ENCODE peak calls at places on chromosomes 7 and 10, in four cellular contexts. G is kidney, U is aorta, W is mammary epithelial cell. T is an unnamed sample.

GRCh38 chr10:104089621-104090020 is 3.9 kb upstream of the COL17A1 start:
- DNase-seq in G (no peak), U (no peak), W (peak; percentile 60), T (no peak)

GRCh38 chr7:117323877-117324699 is 1.2 kb upstream of the WNT2 start:
- DNase-seq in G (peak; percentile 80), U (peak; percentile 68), W (peak; percentile 25), T (no peak)

GRCh38 chr10:77872151-77872946 is 54.2 kb downstream of the DLG5 start:
- DNase-seq in G (no peak), U (no peak), W (no peak), T (no peak)

GRCh38 chr10:97882142-97883091 is 32.8 kb downstream of the GOLGA7B start:
- DNase-seq in G (peak; percentile 92), U (peak; percentile 85), W (peak; percentile 100), T (peak; percentile 92)

GRCh38 chr7:104230606-104231005 is 22.8 kb upstream of the ORC5 start:
- DNase-seq in G (no peak), U (no peak), W (no peak), T (no peak)

GRCh38 chr10:29023678-29024077 is 265.2 kb upstream of the LYZL1 start:
- DNase-seq in G (no peak), U (no peak), W (peak; percentile 2), T (no peak)

GRCh38 chr10:88831709-88832108 is 19.9 kb downstream of the ANKRD22 start:
- DNase-seq in G (no peak), U (no peak), W (no peak), T (no peak)

GRCh38 chr10:51629969-51630617 is 69.3 kb downstream of the CSTF2T start:
- DNase-seq in G (no peak), U (no peak), W (no peak), T (no peak)

GRCh38 chr7:106732045-106732444 is 71.1 kb upstream of the CCDC71L start:
- DNase-seq in G (no peak), U (no peak), W (no peak), T (no peak)

GRCh38 chr7:23520582-23520981 is 11.2 kb downstream of the TRA2A start:
- DNase-seq in G (no peak), U (no peak), W (no peak), T (no peak)

GRCh38 chr10:97771055-97771811 is 566 bp downstream of the SFRP5 start:
- DNase-seq in G (no peak), U (no peak), W (peak; percentile 55), T (no peak)

GRCh38 chr7:19107392-19108147 is 9.9 kb downstream of the TWIST1 start:
- DNase-seq in G (no peak), U (peak; percentile 52), W (peak; percentile 21), T (no peak)
- H3K27ac ChIP-seq in G (no peak overlapping the region), U (no peak overlapping the region), W (no peak overlapping the region), T (no peak overlapping the region)

GRCh38 chr7:136036336-136036735 is 59.2 kb upstream of the MTPN start:
- DNase-seq in G (no peak), U (no peak), W (no peak), T (no peak)

GRCh38 chr7:136030330-136030729 is 53.2 kb upstream of the MTPN start:
- DNase-seq in G (no peak), U (no peak), W (no peak), T (no peak)

GRCh38 chr7:136030867-136031318 is 53.7 kb upstream of the MTPN start:
- DNase-seq in G (no peak), U (no peak), W (peak; percentile 66), T (peak; percentile 69)

GRCh38 chr7:136033413-136034031 is 56.4 kb upstream of the MTPN start:
- DNase-seq in G (peak; percentile 88), U (no peak), W (no peak), T (no peak)

DNA sequence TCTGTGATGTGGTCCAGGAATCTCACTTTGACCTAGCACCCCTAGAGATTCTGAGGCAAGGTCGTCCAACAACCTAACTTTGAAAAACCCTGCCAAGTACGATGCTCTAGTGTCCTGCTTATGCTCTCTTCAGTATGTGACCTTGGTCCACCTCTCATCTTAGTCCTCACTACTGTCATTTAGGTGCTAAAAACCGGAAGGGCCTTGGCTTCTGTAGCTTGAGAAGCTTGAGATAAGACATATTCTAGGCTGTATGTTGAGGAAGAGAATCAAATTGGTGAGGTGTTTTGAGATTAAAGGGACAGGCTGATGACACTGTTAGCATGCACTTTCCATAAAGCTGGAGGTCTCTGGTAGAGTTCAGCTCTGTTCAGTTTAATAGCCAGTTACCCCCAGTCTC is 57.0 kb upstream of the MTPN start:
- DNase-seq in G (no peak), U (no peak), W (no peak), T (no peak)
- H3K27ac ChIP-seq in G (no peak overlapping the region), U (no peak overlapping the region), W (no peak overlapping the region), T (no peak overlapping the region)

GRCh38 chr7:143210541-143210940 is 11.3 kb upstream of the TAS2R40 start:
- DNase-seq in G (no peak), U (no peak), W (no peak), T (no peak)

GRCh38 chr7:143202161-143202560 is 18.9 kb downstream of the TAS2R39 start:
- DNase-seq in G (no peak), U (no peak), W (no peak), T (no peak)

DNA sequence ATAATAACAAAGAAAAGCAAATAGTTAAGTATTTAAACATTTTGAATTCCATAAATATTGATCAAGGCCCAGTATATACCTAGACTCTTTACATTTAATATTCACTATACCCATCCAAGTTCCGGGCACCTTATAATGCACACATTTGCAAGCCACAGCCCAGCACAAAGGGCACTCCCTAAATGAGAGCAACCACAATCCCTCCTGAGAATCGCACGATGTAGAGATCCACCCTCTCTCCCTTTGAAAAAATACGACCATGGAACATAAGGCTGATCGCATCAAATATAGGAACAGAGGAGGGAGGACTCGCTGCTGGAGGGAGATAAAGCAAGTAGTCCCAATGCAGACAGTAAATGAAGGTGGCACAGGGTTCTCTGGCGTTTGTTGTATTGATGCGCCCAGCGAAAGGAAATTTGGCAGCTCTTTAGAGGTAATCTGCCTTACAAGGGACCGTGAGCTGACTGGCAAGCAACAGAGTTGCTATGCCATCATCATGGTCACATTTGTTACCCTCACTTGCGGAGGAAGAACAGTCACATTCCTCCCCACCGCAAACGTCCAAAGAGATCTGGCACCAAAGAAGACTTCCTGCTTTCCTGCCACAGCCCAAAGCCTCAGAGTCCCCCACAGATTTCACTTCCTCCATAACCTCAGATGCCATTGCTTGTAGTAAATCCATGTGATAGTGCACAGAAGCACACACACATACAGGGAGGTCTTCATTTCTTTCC is 16.1 kb upstream of the TAS2R40 start:
- DNase-seq in G (no peak), U (peak; percentile 65), W (no peak), T (no peak)
- H3K27ac ChIP-seq in G (no peak overlapping the region), U (no peak overlapping the region), W (no peak overlapping the region), T (no peak overlapping the region)

DNA sequence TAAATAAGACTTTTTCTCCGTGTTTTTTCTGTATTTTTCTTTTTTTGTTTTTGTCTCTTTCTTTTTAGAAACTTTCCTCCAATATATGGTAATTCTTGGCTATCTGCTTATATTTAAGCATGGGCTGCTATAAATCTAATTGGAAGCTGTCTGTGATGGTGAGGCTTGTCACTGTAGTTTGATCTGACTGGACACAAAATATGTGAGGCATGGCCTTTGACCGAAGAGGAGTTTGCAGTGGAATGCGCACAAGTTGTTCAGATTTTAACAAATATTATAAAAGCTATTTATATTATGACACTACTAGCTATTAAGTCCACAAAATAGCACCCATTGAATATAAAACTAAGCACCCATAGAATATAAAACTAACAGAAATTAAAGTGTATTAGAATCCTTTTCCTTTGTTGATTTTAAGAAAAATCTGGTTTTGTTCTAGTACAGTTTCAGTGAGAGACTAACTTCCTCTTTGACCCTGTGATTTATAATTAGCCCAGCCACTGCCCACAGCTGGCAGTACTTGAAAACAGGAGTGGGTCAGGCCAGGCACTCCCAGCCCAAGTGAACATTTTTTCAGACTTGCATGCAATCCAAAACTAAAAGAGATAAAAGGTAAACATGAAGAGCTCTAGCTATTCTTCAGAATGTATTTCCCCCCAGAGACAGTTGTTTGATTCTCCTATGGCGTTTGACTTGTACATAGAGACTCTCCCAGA is 69.9 kb upstream of the FGL2 start:
- DNase-seq in G (no peak), U (peak; percentile 56), W (no peak), T (no peak)
- H3K27ac ChIP-seq in G (peak overlapping the region; percentile 28), U (peak overlapping the region; percentile 76), W (no peak overlapping the region), T (no peak overlapping the region)

DNA sequence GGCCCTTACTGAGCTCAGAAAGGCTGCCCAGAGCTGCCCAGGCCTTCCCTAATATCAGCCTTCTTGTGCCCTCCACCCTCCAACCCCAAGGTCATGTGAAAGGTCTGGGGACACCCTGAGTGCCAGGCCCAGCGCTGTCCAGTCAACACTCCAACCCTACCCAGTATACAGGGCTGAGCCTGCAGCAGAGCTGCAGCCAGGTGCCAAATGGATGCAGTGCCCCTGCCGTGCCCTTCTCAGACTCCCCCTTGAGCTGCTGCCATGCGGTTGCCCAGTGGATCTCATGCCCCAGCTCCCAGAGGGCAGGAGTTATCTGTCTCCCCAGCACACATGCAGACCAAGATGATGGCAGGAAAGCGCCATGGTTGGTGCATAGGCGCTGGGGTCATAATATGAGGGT is 61.5 kb downstream of the ZMIZ1 start:
- DNase-seq in G (no peak), U (no peak), W (no peak), T (no peak)
- H3K27ac ChIP-seq in G (no peak overlapping the region), U (no peak overlapping the region), W (no peak overlapping the region), T (no peak overlapping the region)

GRCh38 chr7:6057316-6058128 is 26.3 kb downstream of the ANKRD61 start:
- DNase-seq in G (peak; percentile 22), U (no peak), W (no peak), T (no peak)

GRCh38 chr7:6056616-6057015 is 25.4 kb downstream of the ANKRD61 start:
- DNase-seq in G (no peak), U (no peak), W (no peak), T (no peak)
- H3K27ac ChIP-seq in G (no peak overlapping the region), U (no peak overlapping the region), W (no peak overlapping the region), T (no peak overlapping the region)